ENCODE peak calls at places on chromosomes 6 and 20, in nine cellular contexts. Y is occipital lobe, L is fibroblast of the conjunctiva, Z is A549, P is HuH-7.5, V is activated T-cell treated with anti-CD3 and anti-CD28 coated beads for 24 hours, R is mesothelial cell of epicardium, S is hypothalamus, J is G401. A is an unnamed sample.

GRCh38 chr6:145373826-145374225 is 361.5 kb downstream of the EPM2A start:
- DNase-seq in Y (no peak), L (no peak), Z (no peak), P (no peak), V (no peak), R (no peak), S (no peak), J (no peak), A (no peak)

GRCh38 chr20:21435576-21435975 is 38.2 kb upstream of the NKX2-4 start:
- DNase-seq in Y (no peak), L (no peak), Z (no peak), P (no peak), V (no peak), R (no peak), S (no peak), J (no peak), A (no peak)

GRCh38 chr6:6008648-6009421 is 2.1 kb upstream of the NRN1 start:
- DNase-seq in Y (peak; percentile 41), L (no peak), Z (peak; percentile 68), P (peak; percentile 86), V (peak; percentile 43), R (no peak), S (no peak), J (peak; percentile 90), A (peak; percentile 73)

GRCh38 chr6:111691345-111692225 is 85.9 kb upstream of the TRAF3IP2 start:
- DNase-seq in Y (no peak), L (no peak), Z (no peak), P (no peak), V (no peak), R (no peak), S (no peak), J (no peak), A (no peak)

GRCh38 chr6:169841907-169842606 is 90.6 kb downstream of the ERMARD start:
- DNase-seq in Y (no peak), L (no peak), Z (no peak), P (no peak), V (no peak), R (no peak), S (no peak), J (no peak), A (no peak)

GRCh38 chr6:3159805-3160781 is 2.7 kb upstream of the TUBB2A start:
- DNase-seq in Y (peak; percentile 56), L (no peak), Z (no peak), P (no peak), V (peak; percentile 48), R (no peak), S (no peak), J (no peak), A (no peak)

GRCh38 chr20:48609491-48609978 is 218.3 kb downstream of the PREX1 start:
- DNase-seq in Y (no peak), L (no peak), Z (no peak), P (no peak), V (no peak), R (no peak), S (no peak), J (no peak), A (no peak)

GRCh38 chr6:140269766-140270165 is 895.3 kb upstream of the CITED2 start:
- DNase-seq in Y (no peak), L (no peak), Z (no peak), P (no peak), V (no peak), R (no peak), S (no peak), J (no peak), A (no peak)

GRCh38 chr6:147166360-147166944 is 37.8 kb upstream of the STXBP5 start:
- DNase-seq in Y (no peak), L (no peak), Z (no peak), P (no peak), V (no peak), R (no peak), S (no peak), J (no peak), A (no peak)

GRCh38 chr6:52994031-52994788 is 874 bp downstream of the GSTA4 start:
- DNase-seq in Y (no peak), L (no peak), Z (peak; percentile 5), P (no peak), V (no peak), R (no peak), S (no peak), J (peak; percentile 78), A (peak; percentile 14)

GRCh38 chr6:31328355-31328960 is 28.5 kb downstream of the HLA-B start:
- DNase-seq in Y (no peak), L (no peak), Z (no peak), P (no peak), V (no peak), R (no peak), S (no peak), J (no peak), A (no peak)

GRCh38 chr6:127366281-127367022 is 23.0 kb upstream of the ECHDC1 start:
- DNase-seq in Y (no peak), L (peak; percentile 96), Z (peak; percentile 89), P (no peak), V (no peak), R (no peak), S (no peak), J (no peak), A (no peak)

GRCh38 chr6:107560657-107561056 is 70.7 kb downstream of the SOBP start:
- DNase-seq in Y (no peak), L (no peak), Z (no peak), P (no peak), V (no peak), R (no peak), S (no peak), J (no peak), A (no peak)

GRCh38 chr6:81366970-81367369 is 385.5 kb downstream of the TENT5A start:
- DNase-seq in Y (no peak), L (no peak), Z (no peak), P (no peak), V (no peak), R (no peak), S (no peak), J (no peak), A (no peak)

GRCh38 chr6:27684264-27685211 is 211.6 kb upstream of the ZNF184 start:
- DNase-seq in Y (peak; percentile 29), L (peak; percentile 72), Z (peak; percentile 80), P (peak; percentile 39), V (peak; percentile 60), R (no peak), S (no peak), J (peak; percentile 76), A (no peak)